ENCODE peak calls at places on chromosomes 12 and 14, in five cellular contexts. One of them, this sample, is unnamed. For H3K4me1 and H3K9me3, the result is how much of the 10 kb centered on the place peaks cover.

GRCh38 chr12:101793401-101793800 is 37.4 kb downstream of the GNPTAB start:
- DNase-seq in transverse colon: no peak
- DNase-seq in psoas muscle: no peak
- DNase-seq in cardiac muscle cell: no peak
- DNase-seq in lung: no peak
- DNase-seq in this sample: no peak

GRCh38 chr12:108876550-108876949 is 3.3 kb upstream of the DAO start:
- DNase-seq in transverse colon: no peak
- DNase-seq in psoas muscle: no peak
- DNase-seq in cardiac muscle cell: no peak
- DNase-seq in lung: no peak
- DNase-seq in this sample: no peak

GRCh38 chr12:79515526-79515935 is 175.2 kb downstream of the PAWR start:
- DNase-seq in transverse colon: no peak
- DNase-seq in psoas muscle: no peak
- DNase-seq in cardiac muscle cell: no peak
- DNase-seq in lung: no peak
- DNase-seq in this sample: no peak

GRCh38 chr14:100858838-100859220 is 32.9 kb downstream of the MEG3 start:
- DNase-seq in transverse colon: no peak
- DNase-seq in psoas muscle: peak
- DNase-seq in cardiac muscle cell: no peak
- DNase-seq in lung: no peak
- DNase-seq in this sample: no peak

GRCh38 chr12:108578813-108579212 is 16.4 kb downstream of the ISCU start:
- DNase-seq in transverse colon: no peak
- DNase-seq in psoas muscle: no peak
- DNase-seq in cardiac muscle cell: no peak
- DNase-seq in lung: no peak
- DNase-seq in this sample: no peak

GRCh38 chr14:80344208-80344607 is 132.9 kb upstream of the DIO2 start:
- DNase-seq in transverse colon: no peak
- DNase-seq in psoas muscle: no peak
- DNase-seq in cardiac muscle cell: no peak
- DNase-seq in lung: no peak
- DNase-seq in this sample: no peak

GRCh38 chr12:87200289-87200979 is 828.8 kb downstream of the C12orf50 start:
- DNase-seq in transverse colon: no peak
- DNase-seq in psoas muscle: no peak
- DNase-seq in cardiac muscle cell: peak
- DNase-seq in lung: no peak
- DNase-seq in this sample: no peak

GRCh38 chr14:83798421-83798820 is 1731.5 kb upstream of the FLRT2 start:
- DNase-seq in transverse colon: no peak
- DNase-seq in psoas muscle: no peak
- DNase-seq in cardiac muscle cell: no peak
- DNase-seq in lung: no peak
- DNase-seq in this sample: no peak

GRCh38 chr12:129190827-129191226 is 337.5 kb downstream of the GLT1D1 start:
- DNase-seq in transverse colon: no peak
- DNase-seq in psoas muscle: no peak
- DNase-seq in cardiac muscle cell: peak
- DNase-seq in lung: no peak
- DNase-seq in this sample: no peak

GRCh38 chr14:34340226-34340625 is 121.8 kb downstream of the SPTSSA start:
- DNase-seq in transverse colon: no peak
- DNase-seq in psoas muscle: no peak
- DNase-seq in cardiac muscle cell: no peak
- DNase-seq in lung: no peak
- DNase-seq in this sample: no peak

GRCh38 chr14:94936411-94936892 is 166.5 kb upstream of the GSC start:
- DNase-seq in transverse colon: peak
- DNase-seq in psoas muscle: peak
- DNase-seq in cardiac muscle cell: no peak
- DNase-seq in lung: peak
- DNase-seq in this sample: peak

GRCh38 chr14:23321572-23322547 is 603 bp downstream of the PABPN1 start:
- DNase-seq in transverse colon: peak
- DNase-seq in psoas muscle: peak
- DNase-seq in cardiac muscle cell: peak
- DNase-seq in lung: no peak
- DNase-seq in this sample: peak

GRCh38 chr12:55256831-55257230 is 12.4 kb downstream of the OR6C74 start:
- DNase-seq in transverse colon: no peak
- DNase-seq in psoas muscle: no peak
- DNase-seq in cardiac muscle cell: no peak
- DNase-seq in lung: no peak
- DNase-seq in this sample: no peak

GRCh38 chr12:65881965-65882413 is 57.7 kb downstream of the HMGA2 start:
- DNase-seq in transverse colon: peak
- DNase-seq in psoas muscle: peak
- DNase-seq in cardiac muscle cell: peak
- DNase-seq in lung: peak
- DNase-seq in this sample: peak

GRCh38 chr14:82999802-83000201 is 1466.1 kb upstream of the SEL1L start:
- DNase-seq in transverse colon: no peak
- DNase-seq in psoas muscle: no peak
- DNase-seq in cardiac muscle cell: peak
- DNase-seq in lung: no peak
- DNase-seq in this sample: no peak

GRCh38 chr12:99259040-99259934 is 388.3 kb upstream of the GARIN6 start:
- DNase-seq in transverse colon: no peak
- DNase-seq in psoas muscle: no peak
- DNase-seq in cardiac muscle cell: no peak
- DNase-seq in lung: no peak
- DNase-seq in this sample: no peak

GRCh38 chr12:60977966-60978365 is 1282.2 kb upstream of the USP15 start:
- DNase-seq in transverse colon: no peak
- DNase-seq in psoas muscle: no peak
- DNase-seq in cardiac muscle cell: no peak
- DNase-seq in lung: no peak
- DNase-seq in this sample: no peak

GRCh38 chr14:85399196-85399595 is 130.7 kb upstream of the FLRT2 start:
- DNase-seq in transverse colon: no peak
- DNase-seq in psoas muscle: no peak
- DNase-seq in cardiac muscle cell: no peak
- DNase-seq in lung: no peak
- DNase-seq in this sample: no peak

GRCh38 chr14:36513451-36514277 is 6.4 kb downstream of the NKX2-1 start:
- DNase-seq in transverse colon: no peak
- DNase-seq in psoas muscle: no peak
- DNase-seq in cardiac muscle cell: peak
- DNase-seq in lung: peak
- DNase-seq in this sample: no peak

GRCh38 chr12:127445583-127445982 is 821.4 kb upstream of the TMEM132C start:
- DNase-seq in transverse colon: no peak
- DNase-seq in psoas muscle: no peak
- DNase-seq in cardiac muscle cell: no peak
- DNase-seq in lung: no peak
- DNase-seq in this sample: no peak

GRCh38 chr12:46661161-46661845 is 164.5 kb downstream of the SLC38A4 start:
- DNase-seq in transverse colon: no peak
- DNase-seq in psoas muscle: no peak
- DNase-seq in cardiac muscle cell: peak
- DNase-seq in lung: no peak
- DNase-seq in this sample: no peak

GRCh38 chr12:60689137-60689536 is 1093.3 kb downstream of the SLC16A7 start:
- DNase-seq in transverse colon: no peak
- DNase-seq in psoas muscle: no peak
- DNase-seq in cardiac muscle cell: no peak
- DNase-seq in lung: no peak
- DNase-seq in this sample: no peak

GRCh38 chr12:24879644-24880043 is 69.3 kb downstream of the BCAT1 start:
- DNase-seq in transverse colon: no peak
- DNase-seq in psoas muscle: no peak
- DNase-seq in cardiac muscle cell: no peak
- DNase-seq in lung: no peak
- DNase-seq in this sample: no peak

GRCh38 chr12:27101290-27101689 is 18.9 kb upstream of the C12orf71 start:
- DNase-seq in transverse colon: no peak
- DNase-seq in psoas muscle: no peak
- DNase-seq in cardiac muscle cell: no peak
- DNase-seq in lung: no peak
- DNase-seq in this sample: no peak

GRCh38 chr14:100019156-100019882 is 45.9 kb upstream of the EVL start:
- DNase-seq in transverse colon: no peak
- DNase-seq in psoas muscle: no peak
- DNase-seq in cardiac muscle cell: peak
- DNase-seq in lung: no peak
- DNase-seq in this sample: no peak

GRCh38 chr14:91899777-91900176 is 32.4 kb upstream of the TC2N start:
- DNase-seq in transverse colon: no peak
- DNase-seq in psoas muscle: no peak
- DNase-seq in cardiac muscle cell: no peak
- DNase-seq in lung: no peak
- DNase-seq in this sample: no peak

GRCh38 chr14:96104469-96105057 is 65.4 kb downstream of the C14orf132 start:
- DNase-seq in transverse colon: peak
- DNase-seq in psoas muscle: peak
- DNase-seq in cardiac muscle cell: no peak
- DNase-seq in lung: peak
- DNase-seq in this sample: peak

GRCh38 chr14:90795744-90796143 is 20.5 kb downstream of the TTC7B start:
- DNase-seq in transverse colon: no peak
- DNase-seq in psoas muscle: peak
- DNase-seq in cardiac muscle cell: no peak
- DNase-seq in lung: no peak
- DNase-seq in this sample: no peak

GRCh38 chr14:105420141-105420975 is 731 bp downstream of the MTA1 start:
- DNase-seq in transverse colon: no peak
- DNase-seq in psoas muscle: no peak
- DNase-seq in cardiac muscle cell: no peak
- DNase-seq in lung: no peak
- DNase-seq in this sample: no peak

DNA sequence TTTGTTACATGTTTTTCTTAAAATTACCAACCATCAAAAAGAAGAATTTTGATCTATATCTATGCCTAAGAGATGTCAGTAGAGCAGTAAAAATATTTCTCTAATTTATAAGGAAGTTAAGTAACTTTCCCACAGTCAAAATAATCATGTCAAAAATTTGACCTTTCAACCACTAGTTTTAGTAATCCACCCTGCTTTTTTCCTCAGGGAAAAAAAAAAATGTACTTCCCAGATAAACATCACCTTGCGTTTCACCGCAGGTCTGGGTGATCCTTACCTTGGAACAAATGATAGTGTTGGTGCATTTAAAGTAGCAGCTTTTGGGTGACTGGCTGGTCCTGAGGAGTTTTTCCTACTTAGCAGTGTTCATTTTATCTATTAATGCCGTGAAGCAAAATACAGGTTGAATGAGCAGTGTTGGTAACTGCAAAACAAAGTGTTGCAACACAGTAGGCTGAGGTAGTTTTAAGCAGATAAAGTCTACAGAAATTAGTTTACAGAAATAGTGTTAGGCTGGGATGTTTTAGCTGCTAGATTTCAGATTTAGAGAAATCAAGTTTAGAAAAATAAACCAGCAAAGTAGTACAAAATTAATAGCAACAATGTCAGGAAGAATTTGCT is 137.2 kb upstream of the DNM1L start:
- DNase-seq in transverse colon: no peak
- DNase-seq in psoas muscle: no peak
- DNase-seq in cardiac muscle cell: no peak
- DNase-seq in lung: no peak
- DNase-seq in this sample: no peak
- H3K4me1 ChIP-seq in transverse colon: under half
- H3K4me1 ChIP-seq in psoas muscle: under half
- H3K4me1 ChIP-seq in cardiac muscle cell: under half
- H3K4me1 ChIP-seq in lung: under half
- H3K4me1 ChIP-seq in this sample: under half

GRCh38 chr14:106631886-106632285 is 1105.5 kb downstream of the TMEM121 start:
- DNase-seq in transverse colon: no peak
- DNase-seq in psoas muscle: no peak
- DNase-seq in cardiac muscle cell: no peak
- DNase-seq in lung: no peak
- DNase-seq in this sample: no peak
- H3K9me3 ChIP-seq in transverse colon: under half
- H3K9me3 ChIP-seq in psoas muscle: under half
- H3K9me3 ChIP-seq in cardiac muscle cell: under half
- H3K9me3 ChIP-seq in lung: under half
- H3K9me3 ChIP-seq in this sample: under half

GRCh38 chr14:72516936-72517408 is 376.9 kb downstream of the DPF3 start:
- DNase-seq in transverse colon: peak
- DNase-seq in psoas muscle: peak
- DNase-seq in cardiac muscle cell: peak
- DNase-seq in lung: peak
- DNase-seq in this sample: peak

GRCh38 chr14:72518809-72519377 is 375.0 kb downstream of the DPF3 start:
- DNase-seq in transverse colon: no peak
- DNase-seq in psoas muscle: no peak
- DNase-seq in cardiac muscle cell: no peak
- DNase-seq in lung: no peak
- DNase-seq in this sample: peak

GRCh38 chr14:72521045-72521444 is 372.9 kb downstream of the DPF3 start:
- DNase-seq in transverse colon: no peak
- DNase-seq in psoas muscle: no peak
- DNase-seq in cardiac muscle cell: no peak
- DNase-seq in lung: no peak
- DNase-seq in this sample: no peak

GRCh38 chr14:72517736-72518135 is 376.2 kb downstream of the DPF3 start:
- DNase-seq in transverse colon: no peak
- DNase-seq in psoas muscle: no peak
- DNase-seq in cardiac muscle cell: no peak
- DNase-seq in lung: no peak
- DNase-seq in this sample: no peak

GRCh38 chr14:72519543-72519942 is 374.4 kb downstream of the DPF3 start:
- DNase-seq in transverse colon: no peak
- DNase-seq in psoas muscle: no peak
- DNase-seq in cardiac muscle cell: no peak
- DNase-seq in lung: no peak
- DNase-seq in this sample: no peak
- H3K4me1 ChIP-seq in transverse colon: under half
- H3K4me1 ChIP-seq in psoas muscle: under half
- H3K4me1 ChIP-seq in cardiac muscle cell: under half
- H3K4me1 ChIP-seq in lung: under half
- H3K4me1 ChIP-seq in this sample: under half

DNA sequence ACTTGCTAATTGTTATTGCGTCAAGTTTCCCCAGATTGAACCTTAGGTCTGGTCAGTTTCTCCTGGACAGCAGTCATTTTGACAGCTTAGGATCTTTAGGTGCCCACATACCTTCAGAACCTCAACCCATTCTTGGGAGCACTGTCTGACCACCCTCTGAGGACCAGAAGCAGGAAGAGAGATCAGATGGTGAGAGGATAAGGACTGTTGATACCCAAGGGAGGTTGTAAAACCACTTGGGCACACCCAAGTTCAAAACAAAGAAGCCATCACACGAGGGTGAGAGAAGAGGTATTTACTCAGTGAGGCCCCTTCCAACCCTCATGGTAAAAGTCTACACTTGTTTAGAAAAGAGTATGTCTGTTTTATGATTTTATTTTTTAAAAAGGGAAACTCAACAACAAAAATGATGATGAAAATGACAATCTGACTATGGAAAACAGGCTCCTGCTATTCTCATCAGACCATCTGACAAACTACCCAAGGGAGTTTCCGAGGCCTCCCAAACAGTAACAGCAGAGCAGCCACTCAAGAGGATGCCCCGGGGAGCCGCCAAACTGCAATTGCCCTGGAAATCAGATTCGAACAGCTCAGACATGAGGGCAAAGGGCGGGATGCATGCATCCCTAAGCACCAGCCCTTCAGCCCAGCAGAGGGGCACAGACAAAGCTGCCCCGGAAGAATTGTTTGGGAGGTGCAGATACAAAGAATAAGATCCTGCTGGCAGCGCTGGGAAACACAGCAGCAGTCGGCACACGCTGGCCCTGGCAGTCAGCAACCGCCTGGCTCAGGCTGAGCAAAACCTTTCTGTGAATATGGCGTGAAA is 162.6 kb upstream of the PLEKHG7 start:
- DNase-seq in transverse colon: no peak
- DNase-seq in psoas muscle: peak
- DNase-seq in cardiac muscle cell: peak
- DNase-seq in lung: no peak
- DNase-seq in this sample: no peak
- H3K9me3 ChIP-seq in transverse colon: under half
- H3K9me3 ChIP-seq in psoas muscle: under half
- H3K9me3 ChIP-seq in cardiac muscle cell: under half
- H3K9me3 ChIP-seq in lung: under half
- H3K9me3 ChIP-seq in this sample: under half